ENCODE peak calls at places on chromosomes 6 and 20, in six cellular contexts. K is body of pancreas, E is HAP-1, C is astrocyte of the spinal cord, V is psoas muscle, B is epithelial cell of esophagus. D is an unnamed sample.

GRCh38 chr6:43968110-43968965 is 158.9 kb downstream of the MRPL14 start:
- DNase-seq in K (no peak), E (no peak), C (no peak), V (no peak), B (no peak), D (no peak)

GRCh38 chr20:48653706-48654051 is 174.1 kb downstream of the PREX1 start:
- DNase-seq in K (no peak), E (no peak), C (no peak), V (no peak), B (no peak), D (no peak)

GRCh38 chr6:107704377-107705013 is 119.6 kb downstream of the SCML4 start:
- DNase-seq in K (no peak), E (peak), C (peak), V (no peak), B (peak), D (peak)

GRCh38 chr6:141562181-141562800 is 570.4 kb upstream of the GJE1 start:
- DNase-seq in K (no peak), E (no peak), C (no peak), V (peak), B (no peak), D (no peak)

GRCh38 chr6:38783436-38784228 is 68.5 kb downstream of the DNAH8 start:
- DNase-seq in K (no peak), E (peak), C (no peak), V (no peak), B (no peak), D (no peak)

GRCh38 chr6:148530394-148530923 is 187.8 kb downstream of the SASH1 start:
- DNase-seq in K (no peak), E (no peak), C (peak), V (no peak), B (peak), D (no peak)

GRCh38 chr6:1906625-1907024 is 296.9 kb downstream of the FOXC1 start:
- DNase-seq in K (no peak), E (no peak), C (no peak), V (no peak), B (no peak), D (no peak)

GRCh38 chr6:54892831-54893230 is 46.3 kb downstream of the FAM83B start:
- DNase-seq in K (no peak), E (no peak), C (peak), V (no peak), B (peak), D (peak)

GRCh38 chr20:49865559-49865958 is 49.8 kb downstream of the SPATA2 start:
- DNase-seq in K (no peak), E (no peak), C (no peak), V (no peak), B (no peak), D (no peak)

GRCh38 chr6:4930025-4930692 is 73.7 kb downstream of the RPP40 start:
- DNase-seq in K (no peak), E (no peak), C (no peak), V (no peak), B (no peak), D (no peak)

GRCh38 chr20:50992733-50993457 is 30.0 kb downstream of the KCNG1 start:
- DNase-seq in K (no peak), E (peak), C (peak), V (no peak), B (peak), D (no peak)

GRCh38 chr6:105382477-105382876 is 20.4 kb downstream of the PREP start:
- DNase-seq in K (no peak), E (no peak), C (no peak), V (no peak), B (no peak), D (no peak)

GRCh38 chr6:37175332-37176267 is 5.6 kb downstream of the PIM1 start:
- DNase-seq in K (no peak), E (no peak), C (no peak), V (no peak), B (peak), D (no peak)

GRCh38 chr6:34238507-34239239 is 2.0 kb downstream of the HMGA1 start:
- DNase-seq in K (no peak), E (peak), C (peak), V (no peak), B (no peak), D (no peak)

GRCh38 chr6:32970413-32971244 is 2.2 kb downstream of the BRD2 start:
- DNase-seq in K (peak), E (peak), C (peak), V (peak), B (peak), D (peak)

GRCh38 chr6:73134588-73134987 is 90.7 kb downstream of the KHDC1L start:
- DNase-seq in K (peak), E (no peak), C (peak), V (peak), B (peak), D (no peak)

GRCh38 chr6:168060521-168060931 is 18.5 kb downstream of the FRMD1 start:
- DNase-seq in K (peak), E (no peak), C (peak), V (peak), B (no peak), D (peak)

GRCh38 chr6:38460216-38460615 is 179.5 kb downstream of the BTBD9 start:
- DNase-seq in K (no peak), E (no peak), C (peak), V (no peak), B (peak), D (peak)

GRCh38 chr6:156850356-156850755 is 73.2 kb downstream of the ARID1B start:
- DNase-seq in K (no peak), E (no peak), C (no peak), V (no peak), B (no peak), D (no peak)

GRCh38 chr20:32564921-32565734 is 20.0 kb downstream of the NOL4L start:
- DNase-seq in K (no peak), E (no peak), C (no peak), V (peak), B (no peak), D (no peak)

GRCh38 chr6:72078096-72078495 is 191.7 kb downstream of the RIMS1 start:
- DNase-seq in K (no peak), E (no peak), C (no peak), V (no peak), B (no peak), D (no peak)

GRCh38 chr6:28940294-28940858 is 16.6 kb upstream of the TRIM27 start:
- DNase-seq in K (peak), E (peak), C (no peak), V (no peak), B (peak), D (no peak)

GRCh38 chr6:127923135-127923534 is 22.3 kb upstream of the THEMIS start:
- DNase-seq in K (no peak), E (no peak), C (no peak), V (no peak), B (no peak), D (no peak)

GRCh38 chr20:13644010-13644409 is 5.3 kb upstream of the TASP1 start:
- DNase-seq in K (no peak), E (no peak), C (peak), V (no peak), B (peak), D (no peak)

GRCh38 chr20:61308171-61308795 is 56.2 kb downstream of the CDH4 start:
- DNase-seq in K (no peak), E (no peak), C (no peak), V (no peak), B (no peak), D (no peak)

GRCh38 chr6:8080338-8081151 is 16.4 kb upstream of the BLOC1S5 start:
- DNase-seq in K (no peak), E (no peak), C (peak), V (no peak), B (peak), D (peak)

GRCh38 chr20:4605166-4605565 is 116.5 kb upstream of the PRND start:
- DNase-seq in K (no peak), E (no peak), C (no peak), V (no peak), B (no peak), D (no peak)

GRCh38 chr6:142313284-142313683 is 11.5 kb downstream of the ADGRG6 start:
- DNase-seq in K (no peak), E (no peak), C (peak), V (no peak), B (peak), D (no peak)

GRCh38 chr20:63411898-63412631 is 50.9 kb upstream of the CHRNA4 start:
- DNase-seq in K (no peak), E (no peak), C (no peak), V (no peak), B (no peak), D (no peak)

GRCh38 chr6:16355699-16356481 is 117.5 kb downstream of the GMPR start:
- DNase-seq in K (no peak), E (no peak), C (peak), V (no peak), B (no peak), D (no peak)

GRCh38 chr20:33304046-33304445 is 21.0 kb downstream of the BPIFB1 start:
- DNase-seq in K (no peak), E (no peak), C (no peak), V (no peak), B (no peak), D (no peak)

GRCh38 chr6:3713266-3713665 is 38.2 kb downstream of the PXDC1 start:
- DNase-seq in K (no peak), E (no peak), C (no peak), V (no peak), B (no peak), D (no peak)

GRCh38 chr6:39077882-39078594 is 29.5 kb downstream of the GLP1R start:
- DNase-seq in K (no peak), E (no peak), C (no peak), V (no peak), B (no peak), D (no peak)

GRCh38 chr6:15096894-15097837 is 148.7 kb upstream of the JARID2 start:
- DNase-seq in K (no peak), E (no peak), C (no peak), V (no peak), B (peak), D (no peak)

GRCh38 chr20:33933469-33933909 is 60.2 kb upstream of the RALY start:
- DNase-seq in K (peak), E (no peak), C (peak), V (peak), B (peak), D (no peak)

GRCh38 chr6:37615564-37616340 is 81.9 kb downstream of the MDGA1 start:
- DNase-seq in K (no peak), E (no peak), C (peak), V (no peak), B (no peak), D (no peak)

DNA sequence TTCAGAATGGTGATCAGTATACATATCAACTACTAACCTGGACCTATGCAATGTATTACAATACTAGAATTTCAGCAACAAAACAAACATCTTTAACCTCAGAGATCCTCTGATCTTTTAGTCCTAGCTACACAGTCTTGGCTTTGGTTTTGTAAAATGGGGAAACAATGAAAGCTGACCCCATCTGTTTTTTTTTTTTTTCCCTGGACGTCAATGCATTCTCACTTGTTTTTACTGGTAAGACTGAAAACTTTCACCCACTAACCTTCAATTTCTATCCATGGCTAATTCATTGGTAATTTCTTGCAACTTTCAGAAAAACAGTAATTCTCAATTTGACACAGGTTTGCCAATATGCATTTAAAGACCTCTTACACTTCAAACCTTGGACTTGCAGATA is 3.0 kb downstream of the KIF13A start:
- DNase-seq in K (no peak), E (no peak), C (no peak), V (no peak), B (no peak), D (no peak)
- H3K4me3 ChIP-seq in K (no peak), E (no peak), C (no peak), V (peak), B (peak), D (no peak)

GRCh38 chr6:132768051-132768517 is 10.4 kb upstream of the VNN2 start:
- DNase-seq in K (peak), E (peak), C (no peak), V (no peak), B (peak), D (no peak)
- H3K4me3 ChIP-seq in K (no peak), E (no peak), C (no peak), V (no peak), B (no peak), D (no peak)

GRCh38 chr6:108837236-108837971 is 10.8 kb upstream of the ARMC2 start:
- DNase-seq in K (no peak), E (no peak), C (no peak), V (no peak), B (no peak), D (no peak)
- H3K4me3 ChIP-seq in K (no peak), E (no peak), C (no peak), V (no peak), B (no peak), D (no peak)

GRCh38 chr6:157982580-157983438 is 1.1 kb downstream of the SYNJ2 start:
- DNase-seq in K (peak), E (no peak), C (peak), V (no peak), B (no peak), D (no peak)

GRCh38 chr6:157982297-157982579 is 575 bp downstream of the SYNJ2 start:
- DNase-seq in K (peak), E (no peak), C (no peak), V (peak), B (peak), D (no peak)

GRCh38 chr6:157981132-157981394 is 600 bp upstream of the SYNJ2 start:
- DNase-seq in K (peak), E (no peak), C (no peak), V (no peak), B (no peak), D (no peak)

GRCh38 chr6:157981395-157982296 is at the start of gene SYNJ2:
- DNase-seq in K (peak), E (peak), C (peak), V (peak), B (peak), D (peak)

DNA sequence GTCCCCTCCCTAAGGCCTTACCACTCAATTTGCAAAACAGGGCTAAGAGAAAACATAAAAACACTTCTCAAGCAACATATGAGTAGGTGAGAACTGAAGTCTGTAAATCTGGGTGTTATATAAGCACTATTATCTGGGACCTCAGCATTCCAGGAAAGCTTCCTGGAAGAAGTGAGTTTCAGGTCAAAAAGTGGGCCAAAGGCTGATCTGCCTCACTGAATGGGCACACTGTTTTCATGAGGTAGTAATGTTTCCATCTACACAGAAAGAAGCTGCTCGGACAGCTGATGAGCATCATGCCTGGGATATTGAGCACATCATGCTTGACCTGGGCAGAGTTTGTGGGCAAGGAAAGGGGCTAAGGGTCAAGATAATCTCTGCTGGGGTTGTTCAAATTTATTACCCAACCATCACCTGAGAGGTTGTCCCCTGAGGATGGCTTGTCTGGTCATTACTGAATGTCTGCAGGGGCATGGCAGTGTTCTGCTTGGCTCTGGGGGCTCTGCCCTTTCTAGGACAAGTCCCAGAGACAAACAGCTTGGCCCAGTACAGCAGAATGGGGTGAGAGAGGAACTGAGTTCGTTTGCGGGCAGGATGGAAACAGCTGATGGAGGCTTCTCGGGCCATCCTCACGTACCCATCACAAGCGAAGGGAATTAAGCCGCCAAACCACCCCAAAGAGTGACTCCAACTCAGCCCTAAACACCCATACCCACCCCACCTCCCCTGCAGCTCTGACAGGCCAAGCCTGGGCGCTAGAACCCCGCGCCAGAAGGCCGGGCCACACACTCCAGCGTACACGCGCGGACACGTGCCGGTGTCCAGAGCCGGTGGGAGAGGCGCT is 1.2 kb upstream of the SYNJ2 start:
- DNase-seq in K (no peak), E (no peak), C (no peak), V (no peak), B (no peak), D (no peak)
- H3K4me3 ChIP-seq in K (no peak), E (peak), C (no peak), V (peak), B (peak), D (no peak)